ENCODE peak calls at places on chromosomes 16 and 17, in five cellular contexts. One of them, this sample, is unnamed.

GRCh38 chr16:53785044-53785443 is 81.1 kb downstream of the FTO start:
- DNase-seq in colonic mucosa: no peak
- DNase-seq in fibroblast of mammary gland: peak; percentile 31
- DNase-seq in Karpas-422: no peak
- DNase-seq in brain microvascular endothelial cell: no peak
- DNase-seq in this sample: peak; percentile 32

GRCh38 chr17:77345260-77345910 is 204.6 kb downstream of the SEC14L1 start:
- DNase-seq in colonic mucosa: peak; percentile 12
- DNase-seq in fibroblast of mammary gland: peak; percentile 39
- DNase-seq in Karpas-422: no peak
- DNase-seq in brain microvascular endothelial cell: no peak
- DNase-seq in this sample: no peak

GRCh38 chr17:48505788-48506187 is 25.0 kb downstream of the HOXB1 start:
- DNase-seq in colonic mucosa: no peak
- DNase-seq in fibroblast of mammary gland: peak; percentile 93
- DNase-seq in Karpas-422: no peak
- DNase-seq in brain microvascular endothelial cell: peak; percentile 70
- DNase-seq in this sample: peak; percentile 78

GRCh38 chr17:48100591-48101011 is 677 bp downstream of the CBX1 start:
- DNase-seq in colonic mucosa: peak; percentile 79
- DNase-seq in fibroblast of mammary gland: peak; percentile 55
- DNase-seq in Karpas-422: no peak
- DNase-seq in brain microvascular endothelial cell: peak; percentile 44
- DNase-seq in this sample: peak; percentile 61

GRCh38 chr16:22632621-22633020 is 121.9 kb downstream of the NPIPB5 start:
- DNase-seq in colonic mucosa: no peak
- DNase-seq in fibroblast of mammary gland: no peak
- DNase-seq in Karpas-422: no peak
- DNase-seq in brain microvascular endothelial cell: no peak
- DNase-seq in this sample: no peak

GRCh38 chr17:81239714-81240555 is 817 bp downstream of the NDUFAF8 start:
- DNase-seq in colonic mucosa: no peak
- DNase-seq in fibroblast of mammary gland: no peak
- DNase-seq in Karpas-422: peak; percentile 71
- DNase-seq in brain microvascular endothelial cell: no peak
- DNase-seq in this sample: no peak

GRCh38 chr16:70429888-70430666 is 8.8 kb downstream of the ST3GAL2 start:
- DNase-seq in colonic mucosa: no peak
- DNase-seq in fibroblast of mammary gland: no peak
- DNase-seq in Karpas-422: peak; percentile 92
- DNase-seq in brain microvascular endothelial cell: no peak
- DNase-seq in this sample: no peak

GRCh38 chr16:53982631-53983042 is 278.7 kb downstream of the FTO start:
- DNase-seq in colonic mucosa: no peak
- DNase-seq in fibroblast of mammary gland: no peak
- DNase-seq in Karpas-422: no peak
- DNase-seq in brain microvascular endothelial cell: no peak
- DNase-seq in this sample: no peak

GRCh38 chr17:17739388-17740066 is 58.3 kb downstream of the RAI1 start:
- DNase-seq in colonic mucosa: peak; percentile 61
- DNase-seq in fibroblast of mammary gland: peak; percentile 72
- DNase-seq in Karpas-422: no peak
- DNase-seq in brain microvascular endothelial cell: no peak
- DNase-seq in this sample: peak; percentile 68

GRCh38 chr16:77918792-77919707 is 103.3 kb upstream of the CLEC3A start:
- DNase-seq in colonic mucosa: no peak
- DNase-seq in fibroblast of mammary gland: no peak
- DNase-seq in Karpas-422: no peak
- DNase-seq in brain microvascular endothelial cell: no peak
- DNase-seq in this sample: peak; percentile 78

GRCh38 chr17:50487213-50488096 is 8.8 kb downstream of the RSAD1 start:
- DNase-seq in colonic mucosa: no peak
- DNase-seq in fibroblast of mammary gland: peak; percentile 24
- DNase-seq in Karpas-422: no peak
- DNase-seq in brain microvascular endothelial cell: no peak
- DNase-seq in this sample: no peak

GRCh38 chr17:82884923-82885322 is 45.1 kb upstream of the ZNF750 start:
- DNase-seq in colonic mucosa: no peak
- DNase-seq in fibroblast of mammary gland: no peak
- DNase-seq in Karpas-422: no peak
- DNase-seq in brain microvascular endothelial cell: no peak
- DNase-seq in this sample: no peak

GRCh38 chr16:72821551-72821950 is 226.4 kb downstream of the ZFHX3 start:
- DNase-seq in colonic mucosa: no peak
- DNase-seq in fibroblast of mammary gland: no peak
- DNase-seq in Karpas-422: no peak
- DNase-seq in brain microvascular endothelial cell: no peak
- DNase-seq in this sample: no peak

DNA sequence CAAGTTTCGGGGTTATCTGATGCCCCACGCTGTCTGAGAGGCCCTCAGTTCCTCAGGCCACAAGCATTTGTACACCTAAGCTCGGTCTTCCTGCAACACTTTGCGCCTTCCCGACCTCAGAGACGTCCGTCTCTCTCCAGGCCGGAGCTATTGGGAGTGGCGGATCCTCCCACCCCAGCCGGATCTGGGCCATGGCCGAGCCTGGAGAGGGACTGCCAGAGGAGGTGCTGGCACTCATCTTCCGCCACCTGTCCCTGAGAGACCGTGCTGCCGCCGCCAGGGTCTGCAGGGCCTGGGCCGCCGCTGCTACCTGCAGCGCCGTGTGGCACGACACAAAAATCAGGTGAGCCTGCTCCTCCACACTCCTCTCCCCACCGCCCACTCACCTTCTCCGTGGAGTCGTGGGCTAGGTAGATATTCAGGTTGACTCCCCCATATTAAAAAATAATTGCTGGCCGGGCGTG is 1.9 kb downstream of the FBXL8 start:
- DNase-seq in colonic mucosa: peak; percentile 28
- DNase-seq in fibroblast of mammary gland: no peak
- DNase-seq in Karpas-422: no peak
- DNase-seq in brain microvascular endothelial cell: no peak
- DNase-seq in this sample: no peak
- H3K4me3 ChIP-seq in colonic mucosa: no peak overlapping the region
- H3K4me3 ChIP-seq in fibroblast of mammary gland: peak overlapping the region; percentile 25
- H3K4me3 ChIP-seq in Karpas-422: no peak overlapping the region
- H3K4me3 ChIP-seq in brain microvascular endothelial cell: no peak overlapping the region
- H3K4me3 ChIP-seq in this sample: peak overlapping the region; percentile 55

DNA sequence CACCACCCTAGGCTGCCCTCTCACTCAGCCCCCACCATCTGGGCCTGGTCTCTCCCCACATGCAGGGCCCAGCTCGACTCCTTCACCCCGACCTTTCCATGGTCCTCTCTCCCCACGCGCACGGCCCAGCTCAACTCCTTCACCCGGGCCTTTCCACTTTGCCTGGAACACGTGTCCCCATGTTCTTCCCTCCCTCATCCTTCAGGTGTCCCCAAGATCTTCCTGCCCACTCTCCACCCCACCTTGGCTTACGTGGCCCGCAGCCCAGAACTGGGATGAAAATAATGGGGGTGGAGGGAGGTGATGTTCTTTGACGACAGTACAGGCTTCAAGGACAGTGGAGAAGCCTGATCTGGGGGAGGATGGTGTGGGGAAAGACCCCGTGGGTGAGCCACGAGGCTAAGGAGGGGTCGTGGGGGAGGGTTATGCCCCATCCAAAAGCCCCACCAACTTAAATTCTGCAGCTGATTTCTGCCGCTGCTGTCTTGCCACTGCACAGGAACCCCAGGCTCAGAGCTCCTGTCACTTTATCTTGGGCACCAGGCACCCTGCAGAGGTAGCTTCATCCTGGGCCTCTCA is 9.9 kb upstream of the MEAK7 start:
- DNase-seq in colonic mucosa: no peak
- DNase-seq in fibroblast of mammary gland: no peak
- DNase-seq in Karpas-422: no peak
- DNase-seq in brain microvascular endothelial cell: no peak
- DNase-seq in this sample: no peak
- H3K4me3 ChIP-seq in colonic mucosa: no peak overlapping the region
- H3K4me3 ChIP-seq in fibroblast of mammary gland: no peak overlapping the region
- H3K4me3 ChIP-seq in Karpas-422: peak overlapping the region; percentile 18
- H3K4me3 ChIP-seq in brain microvascular endothelial cell: no peak overlapping the region
- H3K4me3 ChIP-seq in this sample: no peak overlapping the region

GRCh38 chr17:58332720-58333395 is 4.3 kb upstream of the TSPOAP1 start:
- DNase-seq in colonic mucosa: no peak
- DNase-seq in fibroblast of mammary gland: no peak
- DNase-seq in Karpas-422: peak; percentile 94
- DNase-seq in brain microvascular endothelial cell: no peak
- DNase-seq in this sample: no peak
- H3K4me3 ChIP-seq in colonic mucosa: peak overlapping the region; percentile 48
- H3K4me3 ChIP-seq in fibroblast of mammary gland: no peak overlapping the region
- H3K4me3 ChIP-seq in Karpas-422: peak overlapping the region; percentile 88
- H3K4me3 ChIP-seq in brain microvascular endothelial cell: no peak overlapping the region
- H3K4me3 ChIP-seq in this sample: no peak overlapping the region

DNA sequence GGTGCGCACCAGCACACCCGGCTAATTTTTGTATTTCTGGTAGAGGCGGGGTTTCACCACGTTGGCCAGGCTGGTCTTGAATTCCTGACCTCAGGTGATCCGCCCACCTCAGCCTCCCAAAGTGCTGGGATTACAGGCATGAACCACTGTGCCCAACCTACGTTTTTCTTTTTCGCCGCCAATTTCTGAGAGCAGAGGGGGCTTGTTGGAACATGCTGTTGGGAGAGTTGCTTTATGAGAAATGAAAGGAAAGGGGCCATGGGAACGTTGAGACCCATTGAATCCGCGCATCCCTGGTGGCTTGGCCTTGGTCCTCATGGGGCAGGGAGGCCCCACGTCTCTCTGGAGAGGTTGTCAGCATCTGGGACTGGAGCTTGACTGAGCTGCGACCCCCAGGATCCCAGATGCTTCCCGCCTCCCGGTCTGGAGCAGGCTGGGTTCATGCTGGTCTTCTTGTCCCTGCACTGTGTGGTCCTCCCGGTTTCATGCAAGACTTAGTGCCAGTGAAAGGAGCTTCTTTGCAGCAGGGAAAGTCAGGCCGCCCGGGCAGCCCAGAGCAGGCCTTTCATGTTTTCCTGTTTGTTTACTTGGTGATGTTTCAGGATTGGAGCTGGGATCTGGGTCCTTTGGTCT is 22.8 kb downstream of the CRISPLD2 start:
- DNase-seq in colonic mucosa: no peak
- DNase-seq in fibroblast of mammary gland: no peak
- DNase-seq in Karpas-422: no peak
- DNase-seq in brain microvascular endothelial cell: no peak
- DNase-seq in this sample: no peak
- H3K4me3 ChIP-seq in colonic mucosa: no peak overlapping the region
- H3K4me3 ChIP-seq in fibroblast of mammary gland: no peak overlapping the region
- H3K4me3 ChIP-seq in Karpas-422: no peak overlapping the region
- H3K4me3 ChIP-seq in brain microvascular endothelial cell: no peak overlapping the region
- H3K4me3 ChIP-seq in this sample: no peak overlapping the region

DNA sequence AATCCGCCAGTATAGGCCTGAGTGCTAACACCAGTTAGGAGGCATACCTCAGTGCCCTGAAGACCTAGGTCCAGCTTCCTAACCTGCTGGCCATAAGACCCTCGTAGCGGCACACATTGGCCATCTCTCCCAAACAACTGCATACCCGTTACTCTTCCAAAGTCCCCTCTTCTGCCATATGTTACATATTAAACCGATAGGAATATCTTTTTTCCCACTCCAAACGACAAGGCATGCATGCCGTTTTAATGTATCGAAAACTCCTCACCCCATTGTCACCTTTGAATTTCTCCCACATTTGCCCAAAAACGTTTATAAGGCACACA is 721 bp upstream of the AXIN2 start:
- DNase-seq in colonic mucosa: no peak
- DNase-seq in fibroblast of mammary gland: no peak
- DNase-seq in Karpas-422: no peak
- DNase-seq in brain microvascular endothelial cell: no peak
- DNase-seq in this sample: no peak
- H3K4me3 ChIP-seq in colonic mucosa: peak overlapping the region; percentile 86
- H3K4me3 ChIP-seq in fibroblast of mammary gland: peak overlapping the region; percentile 58
- H3K4me3 ChIP-seq in Karpas-422: no peak overlapping the region
- H3K4me3 ChIP-seq in brain microvascular endothelial cell: peak overlapping the region; percentile 57
- H3K4me3 ChIP-seq in this sample: peak overlapping the region; percentile 63

GRCh38 chr16:1726661-1727502 is 20.9 kb downstream of the MAPK8IP3 start:
- DNase-seq in colonic mucosa: no peak
- DNase-seq in fibroblast of mammary gland: no peak
- DNase-seq in Karpas-422: no peak
- DNase-seq in brain microvascular endothelial cell: no peak
- DNase-seq in this sample: no peak

GRCh38 chr16:1727651-1728624 is 21.9 kb downstream of the MAPK8IP3 start:
- DNase-seq in colonic mucosa: no peak
- DNase-seq in fibroblast of mammary gland: no peak
- DNase-seq in Karpas-422: no peak
- DNase-seq in brain microvascular endothelial cell: no peak
- DNase-seq in this sample: no peak

GRCh38 chr16:1721372-1721771 is 15.4 kb downstream of the MAPK8IP3 start:
- DNase-seq in colonic mucosa: no peak
- DNase-seq in fibroblast of mammary gland: no peak
- DNase-seq in Karpas-422: no peak
- DNase-seq in brain microvascular endothelial cell: no peak
- DNase-seq in this sample: no peak

GRCh38 chr16:1723450-1724147 is 17.6 kb downstream of the MAPK8IP3 start:
- DNase-seq in colonic mucosa: peak; percentile 69
- DNase-seq in fibroblast of mammary gland: peak; percentile 45
- DNase-seq in Karpas-422: peak; percentile 79
- DNase-seq in brain microvascular endothelial cell: peak; percentile 49
- DNase-seq in this sample: peak; percentile 53

DNA sequence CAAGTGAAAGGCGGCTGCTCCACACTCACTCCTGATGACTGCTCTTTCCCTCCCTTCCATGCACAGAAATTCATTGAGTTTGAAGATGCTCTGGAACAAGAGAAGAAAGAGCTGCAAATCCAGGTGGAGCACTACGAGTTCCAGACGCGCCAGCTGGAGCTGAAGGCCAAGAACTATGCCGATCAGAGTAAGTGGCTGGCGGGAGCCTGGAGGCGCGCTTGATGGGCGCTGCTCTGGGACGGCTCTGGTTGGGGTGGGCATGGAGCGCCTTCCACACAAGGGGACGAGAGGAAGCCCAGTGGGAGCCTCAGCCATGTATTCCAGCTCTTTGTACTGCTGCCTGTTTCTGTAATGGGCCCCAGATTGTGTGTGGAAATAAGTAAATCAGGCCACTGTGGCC is 18.5 kb downstream of the MAPK8IP3 start:
- DNase-seq in colonic mucosa: no peak
- DNase-seq in fibroblast of mammary gland: no peak
- DNase-seq in Karpas-422: no peak
- DNase-seq in brain microvascular endothelial cell: no peak
- DNase-seq in this sample: no peak
- H3K4me3 ChIP-seq in colonic mucosa: no peak overlapping the region
- H3K4me3 ChIP-seq in fibroblast of mammary gland: no peak overlapping the region
- H3K4me3 ChIP-seq in Karpas-422: no peak overlapping the region
- H3K4me3 ChIP-seq in brain microvascular endothelial cell: no peak overlapping the region
- H3K4me3 ChIP-seq in this sample: no peak overlapping the region

This sample was measured in fibroblast of the aortic adventitia.